ENCODE peak calls at places on chromosomes 1 and 21, in six cellular contexts. One of them, this sample, is unnamed.

GRCh38 chr1:246566808-246567154 is 525 bp downstream of the CNST start:
- DNase-seq in neuronal stem cell: no peak
- DNase-seq in H1: no peak
- DNase-seq in mesendoderm: no peak
- DNase-seq in mesenchymal stem cell: no peak
- DNase-seq in IMR-90: peak
- DNase-seq in this sample: no peak

GRCh38 chr1:181175356-181175755 is 86.9 kb downstream of the IER5 start:
- DNase-seq in IMR-90: no peak
- DNase-seq in neuronal stem cell: no peak
- DNase-seq in H1: peak
- DNase-seq in mesendoderm: no peak
- DNase-seq in mesenchymal stem cell: no peak
- DNase-seq in this sample: no peak

GRCh38 chr1:9376886-9377333 is 84.2 kb downstream of the SPSB1 start:
- DNase-seq in IMR-90: peak
- DNase-seq in mesenchymal stem cell: peak
- DNase-seq in mesendoderm: no peak
- DNase-seq in H1: no peak
- DNase-seq in neuronal stem cell: no peak
- DNase-seq in this sample: no peak

GRCh38 chr1:117030271-117030877 is 28.8 kb downstream of the CD101 start:
- DNase-seq in IMR-90: no peak
- DNase-seq in mesendoderm: no peak
- DNase-seq in mesenchymal stem cell: no peak
- DNase-seq in neuronal stem cell: no peak
- DNase-seq in H1: no peak
- DNase-seq in this sample: no peak

GRCh38 chr1:46682064-46682463 is 10.4 kb downstream of the TEX38 start:
- DNase-seq in mesendoderm: no peak
- DNase-seq in H1: no peak
- DNase-seq in neuronal stem cell: no peak
- DNase-seq in IMR-90: no peak
- DNase-seq in mesenchymal stem cell: no peak
- DNase-seq in this sample: no peak

GRCh38 chr21:16773206-16773605 is 739.6 kb upstream of the CXADR start:
- DNase-seq in mesendoderm: peak
- DNase-seq in mesenchymal stem cell: peak
- DNase-seq in IMR-90: peak
- DNase-seq in H1: no peak
- DNase-seq in neuronal stem cell: no peak
- DNase-seq in this sample: no peak

GRCh38 chr1:67941746-67942145 is 108.5 kb upstream of the GNG12 start:
- DNase-seq in IMR-90: no peak
- DNase-seq in H1: no peak
- DNase-seq in neuronal stem cell: no peak
- DNase-seq in mesendoderm: no peak
- DNase-seq in mesenchymal stem cell: no peak
- DNase-seq in this sample: no peak

GRCh38 chr1:180863158-180863775 is 49.4 kb upstream of the KIAA1614 start:
- DNase-seq in mesendoderm: peak
- DNase-seq in mesenchymal stem cell: peak
- DNase-seq in H1: no peak
- DNase-seq in IMR-90: peak
- DNase-seq in neuronal stem cell: peak
- DNase-seq in this sample: no peak

GRCh38 chr1:198417041-198417440 is 123.4 kb downstream of the ATP6V1G3 start:
- DNase-seq in IMR-90: peak
- DNase-seq in mesendoderm: no peak
- DNase-seq in mesenchymal stem cell: no peak
- DNase-seq in neuronal stem cell: no peak
- DNase-seq in H1: no peak
- DNase-seq in this sample: no peak

GRCh38 chr1:14441302-14441741 is 157.2 kb upstream of the KAZN start:
- DNase-seq in IMR-90: peak
- DNase-seq in mesendoderm: no peak
- DNase-seq in neuronal stem cell: no peak
- DNase-seq in H1: no peak
- DNase-seq in mesenchymal stem cell: no peak
- DNase-seq in this sample: no peak

GRCh38 chr1:205538211-205538840 is 33.9 kb downstream of the CDK18 start:
- DNase-seq in IMR-90: peak
- DNase-seq in H1: peak
- DNase-seq in mesenchymal stem cell: peak
- DNase-seq in mesendoderm: no peak
- DNase-seq in neuronal stem cell: no peak
- DNase-seq in this sample: no peak

GRCh38 chr1:18998016-18998724 is 41.7 kb upstream of the IFFO2 start:
- DNase-seq in IMR-90: peak
- DNase-seq in mesenchymal stem cell: no peak
- DNase-seq in neuronal stem cell: no peak
- DNase-seq in H1: no peak
- DNase-seq in mesendoderm: no peak
- DNase-seq in this sample: no peak

GRCh38 chr1:29282135-29282923 is 46.0 kb downstream of the PTPRU start:
- DNase-seq in H1: no peak
- DNase-seq in mesenchymal stem cell: no peak
- DNase-seq in neuronal stem cell: no peak
- DNase-seq in mesendoderm: no peak
- DNase-seq in IMR-90: no peak
- DNase-seq in this sample: no peak

GRCh38 chr1:29283804-29284195 is 47.5 kb downstream of the PTPRU start:
- DNase-seq in neuronal stem cell: no peak
- DNase-seq in IMR-90: no peak
- DNase-seq in mesenchymal stem cell: no peak
- DNase-seq in H1: no peak
- DNase-seq in mesendoderm: no peak
- DNase-seq in this sample: peak

GRCh38 chr1:29284286-29284960 is 48.1 kb downstream of the PTPRU start:
- DNase-seq in IMR-90: no peak
- DNase-seq in neuronal stem cell: no peak
- DNase-seq in mesenchymal stem cell: no peak
- DNase-seq in H1: no peak
- DNase-seq in mesendoderm: no peak
- DNase-seq in this sample: no peak

GRCh38 chr1:29281531-29281930 is 45.2 kb downstream of the PTPRU start:
- DNase-seq in H1: no peak
- DNase-seq in mesenchymal stem cell: no peak
- DNase-seq in mesendoderm: no peak
- DNase-seq in neuronal stem cell: no peak
- DNase-seq in IMR-90: no peak
- DNase-seq in this sample: no peak

DNA sequence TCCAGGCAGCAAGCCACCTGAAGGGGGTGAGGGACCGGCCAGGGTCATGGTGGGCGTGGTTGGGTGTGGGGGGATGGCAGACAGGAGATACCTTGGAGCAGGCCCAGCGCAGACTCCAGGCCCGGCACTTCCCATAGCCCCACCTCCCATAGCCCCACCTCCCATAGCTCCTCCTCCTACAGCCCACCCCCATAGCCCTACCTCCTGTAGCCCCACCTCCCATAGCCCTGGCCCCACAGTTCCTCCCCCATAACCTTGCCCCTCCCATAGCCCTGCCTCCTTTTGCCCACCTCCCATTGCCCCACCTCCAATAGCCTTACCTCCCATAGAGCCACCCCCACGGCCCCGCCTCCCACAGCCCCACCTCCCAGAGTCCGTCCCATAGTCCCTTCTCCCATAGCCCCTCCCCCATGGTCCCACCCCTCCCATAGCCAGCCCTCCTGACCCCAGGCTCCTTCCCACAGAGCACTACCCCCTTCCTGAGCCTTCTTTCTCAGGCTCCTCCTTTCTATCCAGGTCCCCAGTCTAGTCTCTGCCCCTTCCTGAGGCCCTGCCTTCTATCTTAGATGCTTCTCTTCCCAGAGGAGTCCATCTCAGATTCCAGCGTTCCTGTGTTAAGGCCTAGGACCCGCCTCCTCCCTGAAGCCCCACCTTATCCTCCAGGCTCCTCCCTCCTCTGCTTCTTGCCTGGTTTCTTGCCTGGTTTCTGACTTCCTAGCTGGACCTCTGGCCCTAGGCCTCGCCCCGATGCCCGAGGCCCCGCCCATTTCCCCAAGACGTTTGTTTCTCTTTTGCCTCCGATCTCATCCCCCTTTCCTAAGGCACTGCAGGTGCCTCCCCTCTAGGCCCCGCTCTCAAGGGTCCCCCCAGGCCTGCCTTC is 46.8 kb downstream of the PTPRU start:
- DNase-seq in IMR-90: peak
- DNase-seq in H1: peak
- DNase-seq in mesenchymal stem cell: peak
- DNase-seq in mesendoderm: peak
- DNase-seq in neuronal stem cell: peak
- DNase-seq in this sample: peak
- H2AK5ac ChIP-seq in IMR-90: no peak
- H2AK5ac ChIP-seq in H1: no peak
- H2AK5ac ChIP-seq in mesenchymal stem cell: no peak
- H2AK5ac ChIP-seq in mesendoderm: no peak
- H2AK5ac ChIP-seq in neuronal stem cell: peak
- H2AK5ac ChIP-seq in this sample: no peak

GRCh38 chr1:241703001-241703400 is 50.9 kb downstream of the WDR64 start:
- DNase-seq in mesendoderm: no peak
- DNase-seq in neuronal stem cell: no peak
- DNase-seq in H1: no peak
- DNase-seq in mesenchymal stem cell: no peak
- DNase-seq in IMR-90: no peak
- DNase-seq in this sample: no peak

GRCh38 chr1:241706257-241706656 is 54.2 kb downstream of the WDR64 start:
- DNase-seq in neuronal stem cell: no peak
- DNase-seq in mesenchymal stem cell: no peak
- DNase-seq in mesendoderm: no peak
- DNase-seq in H1: no peak
- DNase-seq in IMR-90: no peak
- DNase-seq in this sample: no peak

GRCh38 chr1:241706967-241707366 is 54.9 kb downstream of the WDR64 start:
- DNase-seq in IMR-90: no peak
- DNase-seq in H1: no peak
- DNase-seq in neuronal stem cell: no peak
- DNase-seq in mesendoderm: no peak
- DNase-seq in mesenchymal stem cell: peak
- DNase-seq in this sample: no peak

GRCh38 chr1:241711326-241711725 is 59.2 kb downstream of the WDR64 start:
- DNase-seq in mesenchymal stem cell: no peak
- DNase-seq in IMR-90: no peak
- DNase-seq in H1: no peak
- DNase-seq in mesendoderm: no peak
- DNase-seq in neuronal stem cell: no peak
- DNase-seq in this sample: no peak

DNA sequence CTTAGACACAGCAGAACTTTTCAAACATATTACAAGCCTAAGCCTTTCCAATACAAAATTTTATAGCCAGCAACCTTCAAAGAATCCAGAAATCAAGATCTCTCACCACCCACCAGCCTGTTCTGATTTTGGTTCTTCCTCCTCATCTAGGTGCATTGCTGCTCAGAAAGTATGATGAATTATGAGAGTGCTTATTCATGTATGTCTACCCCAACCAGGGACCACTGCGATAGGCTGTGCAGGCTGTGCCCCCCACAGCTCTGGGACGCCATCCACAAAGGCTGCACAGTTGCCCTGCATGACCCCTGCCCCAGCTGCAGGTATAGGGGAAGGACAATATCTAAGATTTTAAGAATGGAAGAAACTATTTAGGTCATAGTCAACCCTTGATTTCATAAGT is 55.4 kb downstream of the WDR64 start:
- DNase-seq in IMR-90: no peak
- DNase-seq in mesendoderm: no peak
- DNase-seq in H1: no peak
- DNase-seq in mesenchymal stem cell: no peak
- DNase-seq in neuronal stem cell: no peak
- DNase-seq in this sample: no peak
- H2AK5ac ChIP-seq in IMR-90: no peak
- H2AK5ac ChIP-seq in mesendoderm: no peak
- H2AK5ac ChIP-seq in H1: no peak
- H2AK5ac ChIP-seq in mesenchymal stem cell: no peak
- H2AK5ac ChIP-seq in neuronal stem cell: no peak
- H2AK5ac ChIP-seq in this sample: no peak

GRCh38 chr1:43000271-43000670 is 41.6 kb upstream of the SLC2A1 start:
- DNase-seq in mesendoderm: no peak
- DNase-seq in neuronal stem cell: no peak
- DNase-seq in IMR-90: no peak
- DNase-seq in H1: no peak
- DNase-seq in mesenchymal stem cell: no peak
- DNase-seq in this sample: no peak

GRCh38 chr1:42999308-42999707 is 40.6 kb upstream of the SLC2A1 start:
- DNase-seq in neuronal stem cell: no peak
- DNase-seq in mesenchymal stem cell: no peak
- DNase-seq in IMR-90: peak
- DNase-seq in H1: no peak
- DNase-seq in mesendoderm: no peak
- DNase-seq in this sample: no peak

GRCh38 chr1:42996384-42996991 is 37.8 kb upstream of the SLC2A1 start:
- DNase-seq in neuronal stem cell: no peak
- DNase-seq in H1: no peak
- DNase-seq in IMR-90: no peak
- DNase-seq in mesendoderm: no peak
- DNase-seq in mesenchymal stem cell: no peak
- DNase-seq in this sample: no peak

GRCh38 chr1:43001434-43001833 is 42.8 kb upstream of the SLC2A1 start:
- DNase-seq in IMR-90: no peak
- DNase-seq in neuronal stem cell: no peak
- DNase-seq in mesendoderm: no peak
- DNase-seq in H1: no peak
- DNase-seq in mesenchymal stem cell: no peak
- DNase-seq in this sample: no peak

GRCh38 chr1:42998381-42998780 is 39.7 kb upstream of the SLC2A1 start:
- DNase-seq in IMR-90: peak
- DNase-seq in neuronal stem cell: no peak
- DNase-seq in mesendoderm: no peak
- DNase-seq in mesenchymal stem cell: no peak
- DNase-seq in H1: no peak
- DNase-seq in this sample: no peak
- H2AK5ac ChIP-seq in IMR-90: no peak
- H2AK5ac ChIP-seq in neuronal stem cell: no peak
- H2AK5ac ChIP-seq in mesendoderm: no peak
- H2AK5ac ChIP-seq in mesenchymal stem cell: no peak
- H2AK5ac ChIP-seq in H1: no peak
- H2AK5ac ChIP-seq in this sample: no peak

GRCh38 chr1:203520315-203520714 is 26.4 kb downstream of the OPTC start:
- DNase-seq in IMR-90: peak
- DNase-seq in H1: no peak
- DNase-seq in mesendoderm: peak
- DNase-seq in mesenchymal stem cell: peak
- DNase-seq in neuronal stem cell: no peak
- DNase-seq in this sample: no peak

GRCh38 chr1:203522237-203522636 is 28.3 kb downstream of the OPTC start:
- DNase-seq in IMR-90: no peak
- DNase-seq in mesenchymal stem cell: no peak
- DNase-seq in H1: peak
- DNase-seq in neuronal stem cell: peak
- DNase-seq in mesendoderm: peak
- DNase-seq in this sample: no peak

GRCh38 chr1:203519896-203520295 is 25.9 kb downstream of the OPTC start:
- DNase-seq in IMR-90: no peak
- DNase-seq in mesendoderm: no peak
- DNase-seq in neuronal stem cell: no peak
- DNase-seq in mesenchymal stem cell: no peak
- DNase-seq in H1: no peak
- DNase-seq in this sample: no peak

GRCh38 chr1:203521812-203522211 is 27.9 kb downstream of the OPTC start:
- DNase-seq in H1: no peak
- DNase-seq in mesendoderm: no peak
- DNase-seq in mesenchymal stem cell: no peak
- DNase-seq in neuronal stem cell: no peak
- DNase-seq in IMR-90: no peak
- DNase-seq in this sample: no peak

GRCh38 chr1:203521071-203521794 is 27.3 kb downstream of the OPTC start:
- DNase-seq in mesenchymal stem cell: no peak
- DNase-seq in H1: no peak
- DNase-seq in IMR-90: peak
- DNase-seq in neuronal stem cell: no peak
- DNase-seq in mesendoderm: no peak
- DNase-seq in this sample: no peak
- H2AK5ac ChIP-seq in mesenchymal stem cell: no peak
- H2AK5ac ChIP-seq in H1: peak
- H2AK5ac ChIP-seq in IMR-90: peak
- H2AK5ac ChIP-seq in neuronal stem cell: peak
- H2AK5ac ChIP-seq in mesendoderm: no peak
- H2AK5ac ChIP-seq in this sample: no peak

This sample was measured in H9.